ENCODE peak calls at places on chromosomes 6 and 20, in six cellular contexts. U is hepatocyte, J is PC-3, X is HCT116, I is GM23338, H is MM.1S. T is an unnamed sample.

GRCh38 chr20:25355191-25355590 is 35.4 kb downstream of the ABHD12 start:
- DNase-seq in U (no peak), J (no peak), X (no peak), I (no peak), H (no peak), T (no peak)

GRCh38 chr20:53157443-53158408 is 185.6 kb downstream of the TSHZ2 start:
- DNase-seq in U (peak; percentile 34), J (peak; percentile 82), X (peak; percentile 72), I (peak; percentile 91), H (peak; percentile 76), T (peak; percentile 41)

GRCh38 chr6:34616230-34616591 is 60.1 kb upstream of the SPDEF start:
- DNase-seq in U (no peak), J (no peak), X (no peak), I (no peak), H (no peak), T (no peak)

GRCh38 chr6:167736486-167737204 is 90.1 kb upstream of the AFDN start:
- DNase-seq in U (no peak), J (no peak), X (no peak), I (no peak), H (no peak), T (no peak)

GRCh38 chr6:75802366-75802765 is 53.3 kb downstream of the MYO6 start:
- DNase-seq in U (no peak), J (no peak), X (peak; percentile 2), I (no peak), H (no peak), T (peak; percentile 21)

GRCh38 chr6:54617730-54618129 is 228.8 kb upstream of the FAM83B start:
- DNase-seq in U (peak; percentile 33), J (peak; percentile 63), X (no peak), I (no peak), H (no peak), T (peak; percentile 78)

GRCh38 chr20:39429716-39430115 is 467.6 kb downstream of the DHX35 start:
- DNase-seq in U (peak; percentile 27), J (peak; percentile 5), X (no peak), I (peak; percentile 65), H (no peak), T (no peak)

GRCh38 chr6:134729590-134729989 is 220.3 kb downstream of the ALDH8A1 start:
- DNase-seq in U (no peak), J (no peak), X (no peak), I (no peak), H (no peak), T (peak; percentile 21)

GRCh38 chr20:58705525-58705924 is 12.9 kb downstream of the NPEPL1 start:
- DNase-seq in U (no peak), J (no peak), X (no peak), I (no peak), H (no peak), T (no peak)

GRCh38 chr6:86706449-86706848 is 230.9 kb upstream of the HTR1E start:
- DNase-seq in U (no peak), J (peak; percentile 3), X (no peak), I (peak; percentile 71), H (peak; percentile 10), T (no peak)

GRCh38 chr6:116616757-116617093 is 446 bp downstream of the RSPH4A start:
- DNase-seq in U (peak; percentile 36), J (no peak), X (no peak), I (peak; percentile 49), H (peak; percentile 43), T (peak; percentile 60)

GRCh38 chr6:168397011-168397410 is 44.0 kb upstream of the SMOC2 start:
- DNase-seq in U (no peak), J (no peak), X (no peak), I (no peak), H (no peak), T (no peak)

GRCh38 chr20:50363027-50363426 is 147.2 kb upstream of the PTPN1 start:
- DNase-seq in U (no peak), J (no peak), X (no peak), I (no peak), H (no peak), T (no peak)

GRCh38 chr6:35500782-35501181 is 3.9 kb upstream of the TEAD3 start:
- DNase-seq in U (peak; percentile 62), J (peak; percentile 58), X (no peak), I (no peak), H (no peak), T (peak; percentile 78)

GRCh38 chr20:23937303-23938117 is 51.1 kb downstream of the GGTLC1 start:
- DNase-seq in U (peak; percentile 84), J (peak; percentile 86), X (peak; percentile 16), I (peak; percentile 73), H (peak; percentile 69), T (peak; percentile 73)

GRCh38 chr20:47735412-47736400 is 49.6 kb downstream of the SULF2 start:
- DNase-seq in U (no peak), J (no peak), X (no peak), I (no peak), H (no peak), T (no peak)

GRCh38 chr6:119269266-119270103 is 80.1 kb downstream of the MAN1A1 start:
- DNase-seq in U (no peak), J (no peak), X (no peak), I (no peak), H (no peak), T (no peak)

GRCh38 chr6:89146748-89147715 is 1.2 kb downstream of the PM20D2 start:
- DNase-seq in U (peak; percentile 31), J (peak; percentile 60), X (peak; percentile 18), I (peak; percentile 70), H (peak; percentile 68), T (peak; percentile 43)

GRCh38 chr6:1242439-1242838 is 69.5 kb upstream of the FOXQ1 start:
- DNase-seq in U (peak; percentile 28), J (no peak), X (no peak), I (no peak), H (no peak), T (peak; percentile 35)

GRCh38 chr6:11413728-11414127 is 123.8 kb upstream of the TMEM170B start:
- DNase-seq in U (no peak), J (peak; percentile 26), X (no peak), I (no peak), H (no peak), T (peak; percentile 77)

GRCh38 chr20:11080010-11080409 is 406.2 kb upstream of the JAG1 start:
- DNase-seq in U (no peak), J (no peak), X (no peak), I (no peak), H (no peak), T (no peak)

GRCh38 chr6:99836471-99836870 is 157.6 kb downstream of the MCHR2 start:
- DNase-seq in U (no peak), J (peak; percentile 30), X (no peak), I (no peak), H (no peak), T (no peak)

GRCh38 chr20:33169176-33169794 is 1.3 kb downstream of the BPIFA2 start:
- DNase-seq in U (no peak), J (peak; percentile 61), X (no peak), I (peak; percentile 75), H (peak; percentile 31), T (no peak)

GRCh38 chr20:61753196-61753942 is 312.3 kb downstream of the TAF4 start:
- DNase-seq in U (peak; percentile 26), J (no peak), X (no peak), I (no peak), H (peak; percentile 35), T (peak; percentile 72)

GRCh38 chr6:21856096-21856825 is 262.7 kb downstream of the SOX4 start:
- DNase-seq in U (no peak), J (peak; percentile 83), X (no peak), I (no peak), H (no peak), T (peak; percentile 93)

GRCh38 chr6:53752440-53752839 is 42.4 kb upstream of the LRRC1 start:
- DNase-seq in U (no peak), J (no peak), X (no peak), I (no peak), H (no peak), T (no peak)

GRCh38 chr20:36497856-36498255 is 43.5 kb upstream of the MYL9 start:
- DNase-seq in U (no peak), J (no peak), X (no peak), I (no peak), H (no peak), T (no peak)

GRCh38 chr6:45697605-45698004 is 318.1 kb downstream of the CLIC5 start:
- DNase-seq in U (peak; percentile 61), J (peak; percentile 88), X (peak; percentile 35), I (no peak), H (no peak), T (peak; percentile 97)

GRCh38 chr6:156700440-156701057 is 76.6 kb upstream of the ARID1B start:
- DNase-seq in U (no peak), J (no peak), X (no peak), I (no peak), H (no peak), T (no peak)

GRCh38 chr20:62896526-62896925 is 29.8 kb downstream of the DIDO1 start:
- DNase-seq in U (no peak), J (no peak), X (no peak), I (no peak), H (no peak), T (no peak)

GRCh38 chr6:18543061-18543460 is 155.9 kb downstream of the RNF144B start:
- DNase-seq in U (no peak), J (no peak), X (no peak), I (no peak), H (no peak), T (no peak)

GRCh38 chr6:18551228-18551627 is 164.1 kb downstream of the RNF144B start:
- DNase-seq in U (no peak), J (peak; percentile 33), X (no peak), I (no peak), H (no peak), T (peak; percentile 92)

GRCh38 chr6:18550119-18550518 is 163.0 kb downstream of the RNF144B start:
- DNase-seq in U (no peak), J (no peak), X (no peak), I (no peak), H (no peak), T (no peak)

GRCh38 chr6:18545726-18546125 is 158.6 kb downstream of the RNF144B start:
- DNase-seq in U (no peak), J (no peak), X (no peak), I (no peak), H (peak; percentile 55), T (peak; percentile 40)
- H3K9me2 ChIP-seq in U (no peaks in the 10 kb centered on the region), J (no peaks in the 10 kb centered on the region), X (no peaks in the 10 kb centered on the region), I (no peaks in the 10 kb centered on the region), H (no peaks in the 10 kb centered on the region), T (no peaks in the 10 kb centered on the region)

DNA sequence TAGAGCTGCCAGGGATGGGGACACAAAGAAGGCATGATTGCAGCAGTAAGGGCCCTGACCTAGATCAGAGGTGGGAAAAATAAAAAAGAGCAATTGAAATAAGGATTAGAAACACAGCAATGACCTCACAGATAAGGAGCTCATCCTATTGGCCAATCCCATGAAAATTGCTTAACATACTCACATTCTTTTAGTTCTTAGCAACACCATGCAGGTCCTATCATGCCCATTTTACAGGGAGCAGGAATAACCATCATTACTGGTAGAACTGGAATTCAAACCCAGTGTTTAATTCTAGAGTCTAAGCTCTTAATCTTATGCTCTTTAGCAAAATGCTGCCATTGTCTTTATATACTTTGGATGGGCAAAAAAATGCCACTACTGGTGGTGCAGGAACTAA is 267.7 kb downstream of the RNF144B start:
- DNase-seq in U (no peak), J (no peak), X (no peak), I (no peak), H (no peak), T (no peak)
- TF ChIP-seq EZH2phosphoT487 in U (no peak), J (no peak), X (no peak), I (no peak), H (no peak), T (no peak)

GRCh38 chr6:142929751-142930358 is 15.1 kb downstream of the HIVEP2 start:
- DNase-seq in U (no peak), J (no peak), X (no peak), I (no peak), H (no peak), T (peak; percentile 75)
- TF ChIP-seq EZH2 in U (no peak), J (no peak), X (no peak), I (no peak), H (no peak), T (no peak)

GRCh38 chr6:158737710-158738615 is 81.2 kb downstream of the EZR start:
- DNase-seq in U (no peak), J (peak; percentile 81), X (peak; percentile 92), I (no peak), H (no peak), T (peak; percentile 63)
- H3K9me2 ChIP-seq in U (no peaks in the 10 kb centered on the region), J (no peaks in the 10 kb centered on the region), X (no peaks in the 10 kb centered on the region), I (no peaks in the 10 kb centered on the region), H (no peaks in the 10 kb centered on the region), T (no peaks in the 10 kb centered on the region)